ENCODE peak calls at places on chromosomes 16 and 17, in four cellular contexts. B, V, Z and N are unnamed samples.

GRCh38 chr16:58414938-58415451 is 22.7 kb downstream of the GINS3 start:
- DNase-seq in B (no peak), Z (no peak), V (no peak), N (no peak)

GRCh38 chr17:40345161-40346034 is 19.1 kb downstream of the GJD3 start:
- DNase-seq in B (peak; percentile 70), V (peak; percentile 85), Z (peak; percentile 81), N (no peak)

GRCh38 chr17:77619851-77620250 is 338.7 kb upstream of the TNRC6C start:
- DNase-seq in V (no peak), Z (no peak), B (no peak), N (no peak)

GRCh38 chr16:71676236-71676635 is 48.3 kb downstream of the PHLPP2 start:
- DNase-seq in B (no peak), V (no peak), Z (no peak), N (no peak)

GRCh38 chr16:49528035-49528434 is 154.4 kb downstream of the C16orf78 start:
- DNase-seq in V (no peak), Z (no peak), B (no peak), N (no peak)

GRCh38 chr16:17343028-17343427 is 127.7 kb downstream of the XYLT1 start:
- DNase-seq in Z (no peak), V (no peak), B (no peak), N (no peak)

GRCh38 chr16:60792437-60792836 is 1243.8 kb downstream of the CDH8 start:
- DNase-seq in V (no peak), Z (no peak), B (no peak), N (no peak)

GRCh38 chr17:64146418-64147109 is 16.6 kb upstream of the ERN1 start:
- DNase-seq in B (peak; percentile 65), Z (peak; percentile 80), V (peak; percentile 31), N (peak; percentile 47)

GRCh38 chr17:80802626-80803450 is 188.8 kb upstream of the CHMP6 start:
- DNase-seq in Z (no peak), V (no peak), B (no peak), N (no peak)

GRCh38 chr16:55656695-55657092 is 906 bp downstream of the SLC6A2 start:
- DNase-seq in V (no peak), B (no peak), Z (no peak), N (no peak)

GRCh38 chr17:77304051-77304745 is 163.4 kb downstream of the SEC14L1 start:
- DNase-seq in B (no peak), Z (no peak), V (no peak), N (no peak)

GRCh38 chr16:12062343-12063003 is 85.9 kb downstream of the SNX29 start:
- DNase-seq in Z (no peak), V (no peak), B (peak; percentile 54), N (peak; percentile 68)

GRCh38 chr16:8594149-8594666 is 3.9 kb upstream of the TMEM114 start:
- DNase-seq in V (no peak), Z (no peak), B (no peak), N (no peak)

GRCh38 chr17:58277107-58277506 is 3.6 kb downstream of the MPO start:
- DNase-seq in Z (no peak), B (no peak), V (no peak), N (no peak)

GRCh38 chr17:44191941-44192496 is 5.2 kb downstream of the TMUB2 start:
- DNase-seq in B (no peak), Z (no peak), V (no peak), N (no peak)

GRCh38 chr16:88478115-88478514 is 25.0 kb downstream of the ZFPM1 start:
- DNase-seq in V (no peak), B (no peak), Z (no peak), N (no peak)

GRCh38 chr16:26752166-26752565 is 314.6 kb upstream of the C16orf82 start:
- DNase-seq in V (no peak), B (no peak), Z (no peak), N (no peak)

GRCh38 chr17:39400547-39401411 is 647 bp downstream of the FBXL20 start:
- DNase-seq in B (peak; percentile 27), V (no peak), Z (no peak), N (peak; percentile 10)

GRCh38 chr17:81511800-81512559 is 619 bp downstream of the ACTG1 start:
- DNase-seq in Z (peak; percentile 40), B (no peak), V (no peak), N (no peak)

GRCh38 chr16:61579195-61579594 is 457.0 kb downstream of the CDH8 start:
- DNase-seq in Z (no peak), V (no peak), B (no peak), N (no peak)

GRCh38 chr17:21214015-21214776 is at the start of gene TMEM11:
- DNase-seq in B (peak; percentile 96), V (peak; percentile 94), Z (peak; percentile 95), N (peak; percentile 88)
- TF ChIP-seq POLR2A in B (peak; percentile 20), V (peak; percentile 79), Z (peak; percentile 56), N (peak; percentile 32)

GRCh38 chr17:68463211-68463990 is 6.1 kb upstream of the WIPI1 start:
- DNase-seq in V (no peak), Z (no peak), B (no peak), N (no peak)
- H3K27ac ChIP-seq in V (no peak overlapping the region), Z (no peak overlapping the region), B (no peak overlapping the region), N (peak overlapping the region; percentile 8)

GRCh38 chr17:1577186-1577585 is 14.6 kb upstream of the PITPNA start:
- DNase-seq in V (no peak), B (peak; percentile 91), Z (peak; percentile 82), N (peak; percentile 87)
- TF ChIP-seq EP300 in V (no peak), B (peak; percentile 48), Z (no peak), N (peak; percentile 72)

GRCh38 chr16:70159355-70160348 is 13.9 kb upstream of the CLEC18C start:
- DNase-seq in Z (no peak), V (no peak), B (no peak), N (no peak)
- TF ChIP-seq POLR2A in Z (no peak), V (no peak), B (no peak), N (no peak)

GRCh38 chr16:28924399-28924761 is 658 bp downstream of the RABEP2 start:
- DNase-seq in Z (no peak), V (no peak), B (no peak), N (no peak)
- H3K27ac ChIP-seq in Z (no peak overlapping the region), V (peak overlapping the region; percentile 93), B (peak overlapping the region; percentile 100), N (peak overlapping the region; percentile 86)